ENCODE peak calls at places on chromosome 7, in nine cellular contexts. N, M, S, B, Y, Q, H, K and A are unnamed samples.

GRCh38 chr7:154672659-154673415 is 330.1 kb downstream of the PAXIP1 start:
- DNase-seq in S (no peak), H (no peak), N (no peak), B (no peak), M (no peak), K (no peak), Q (no peak), Y (no peak), A (no peak)

GRCh38 chr7:76071316-76072242 is 23.7 kb downstream of the MDH2 start:
- DNase-seq in M (no peak), H (no peak), Y (no peak), N (no peak), K (no peak), Q (no peak), S (no peak), B (peak), A (no peak)

GRCh38 chr7:143383642-143383957 is 2.5 kb downstream of the ZYX start:
- DNase-seq in K (no peak), S (no peak), Y (no peak), N (no peak), Q (no peak), H (no peak), B (no peak), M (no peak), A (no peak)

GRCh38 chr7:92043098-92043497 is 91.2 kb downstream of the CYP51A1 start:
- DNase-seq in Y (no peak), H (no peak), Q (no peak), K (no peak), S (no peak), N (no peak), M (no peak), B (no peak), A (no peak)

GRCh38 chr7:44867073-44867990 is 18.0 kb downstream of the PURB start:
- DNase-seq in Y (peak), S (no peak), B (no peak), M (no peak), H (no peak), K (peak), Q (no peak), N (no peak), A (no peak)

GRCh38 chr7:24854866-24855265 is 97.6 kb upstream of the GSDME start:
- DNase-seq in B (no peak), S (no peak), M (no peak), K (no peak), H (no peak), Y (no peak), N (no peak), Q (no peak), A (no peak)

GRCh38 chr7:155344270-155344617 is 46.6 kb downstream of the INSIG1 start:
- DNase-seq in K (no peak), B (no peak), Y (no peak), S (no peak), Q (no peak), N (no peak), M (no peak), H (no peak), A (no peak)

GRCh38 chr7:18086165-18087030 is 58.8 kb upstream of the PRPS1L1 start:
- DNase-seq in M (no peak), K (no peak), Q (peak), B (peak), S (peak), Y (peak), N (no peak), H (no peak), A (no peak)

GRCh38 chr7:138898255-138898654 is 82.9 kb downstream of the KIAA1549 start:
- DNase-seq in K (no peak), Q (no peak), M (no peak), N (no peak), H (no peak), Y (no peak), B (no peak), S (no peak), A (no peak)

GRCh38 chr7:107312418-107312817 is 143.6 kb downstream of the HBP1 start:
- DNase-seq in Q (no peak), M (no peak), B (no peak), Y (no peak), S (no peak), N (no peak), H (no peak), K (no peak), A (no peak)

GRCh38 chr7:30906520-30907240 is 5.0 kb upstream of the AQP1 start:
- DNase-seq in B (no peak), H (no peak), M (no peak), Q (no peak), Y (no peak), N (no peak), S (no peak), K (no peak), A (no peak)

GRCh38 chr7:135248546-135248945 is 14.9 kb downstream of the STRA8 start:
- DNase-seq in M (no peak), H (no peak), K (no peak), Y (no peak), S (no peak), Q (no peak), B (no peak), N (no peak), A (no peak)

GRCh38 chr7:34155225-34155908 is 250.0 kb downstream of the BMPER start:
- DNase-seq in K (peak), M (no peak), H (no peak), Q (no peak), Y (peak), N (no peak), B (peak), S (no peak), A (peak)

GRCh38 chr7:143331179-143331825 is 15.4 kb downstream of the CLCN1 start:
- DNase-seq in B (peak), Q (no peak), M (no peak), N (no peak), K (peak), Y (peak), S (no peak), H (no peak), A (peak)

GRCh38 chr7:100890640-100891521 is 1.4 kb upstream of the UFSP1 start:
- DNase-seq in N (no peak), B (peak), K (no peak), H (no peak), Y (no peak), Q (no peak), S (no peak), M (no peak), A (no peak)

GRCh38 chr7:107742678-107743566 is 1.0 kb upstream of the CBLL1 start:
- DNase-seq in N (peak), M (no peak), B (no peak), H (peak), S (peak), Y (no peak), Q (no peak), K (no peak), A (no peak)

GRCh38 chr7:16028103-16028502 is 341.6 kb upstream of the MEOX2 start:
- DNase-seq in H (no peak), Q (no peak), S (no peak), Y (no peak), N (no peak), B (no peak), K (peak), M (no peak), A (no peak)

GRCh38 chr7:105003875-105004510 is 10.0 kb upstream of the KMT2E start:
- DNase-seq in S (no peak), N (no peak), Q (no peak), M (no peak), B (no peak), K (no peak), H (no peak), Y (no peak), A (no peak)

GRCh38 chr7:34181271-34181958 is 276.1 kb downstream of the BMPER start:
- DNase-seq in Q (no peak), B (no peak), K (no peak), M (no peak), Y (no peak), S (no peak), H (no peak), N (no peak), A (no peak)

GRCh38 chr7:136009488-136010079 is 32.4 kb upstream of the MTPN start:
- DNase-seq in Y (peak), H (no peak), K (peak), B (no peak), S (no peak), Q (peak), M (no peak), N (no peak), A (no peak)

GRCh38 chr7:42745357-42746022 is 166.4 kb downstream of the C7orf25 start:
- DNase-seq in Y (peak), K (peak), M (no peak), N (no peak), B (peak), S (peak), Q (peak), H (no peak), A (no peak)

GRCh38 chr7:107728276-107728675 is 15.7 kb upstream of the CBLL1 start:
- DNase-seq in B (no peak), S (no peak), K (no peak), Q (no peak), H (no peak), N (no peak), Y (no peak), M (no peak), A (no peak)

GRCh38 chr7:124031919-124032318 is 948 bp downstream of the TMEM229A start:
- DNase-seq in K (no peak), S (peak), H (no peak), Y (no peak), M (no peak), Q (peak), N (no peak), B (no peak), A (no peak)